ENCODE peak calls at places on chromosomes 4 and X, in nine cellular contexts. D, N, W, K, M, X, B, S and H are unnamed samples. For H3K9me3, the result is how much of the 10 kb centered on the place peaks cover.

GRCh38 chrX:111151764-111152163 is 55.8 kb downstream of the PAK3 start:
- DNase-seq in B (no peak), X (no peak), K (no peak), N (no peak), M (no peak), W (no peak), D (no peak), S (no peak), H (no peak)

GRCh38 chr4:110622841-110623709 is at the start of gene PITX2:
- DNase-seq in K (peak), W (peak), B (peak), M (peak), N (peak), S (no peak), X (peak), D (peak), H (no peak)

GRCh38 chr4:47913858-47914218 is 545 bp downstream of the NFXL1 start:
- DNase-seq in X (peak), M (peak), D (peak), K (no peak), S (peak), B (peak), N (no peak), W (peak), H (peak)

GRCh38 chr4:16588651-16589050 is 309.8 kb downstream of the LDB2 start:
- DNase-seq in M (no peak), B (no peak), N (no peak), K (no peak), S (no peak), W (no peak), D (no peak), X (no peak), H (no peak)

GRCh38 chr4:115213705-115214104 is 100.3 kb upstream of the NDST4 start:
- DNase-seq in B (no peak), D (no peak), M (no peak), K (no peak), N (no peak), W (no peak), X (no peak), S (no peak), H (no peak)

GRCh38 chr4:175252642-175253041 is 334.5 kb downstream of the ADAM29 start:
- DNase-seq in B (no peak), N (no peak), K (no peak), W (no peak), X (no peak), S (no peak), M (no peak), D (no peak), H (no peak)

GRCh38 chr4:3517731-3518510 is 14.3 kb downstream of the LRPAP1 start:
- DNase-seq in B (no peak), X (peak), W (no peak), S (no peak), M (no peak), K (no peak), D (no peak), N (no peak), H (no peak)

GRCh38 chrX:39705299-39705698 is 392.5 kb downstream of the BCOR start:
- DNase-seq in N (peak), D (peak), S (no peak), X (peak), K (no peak), B (peak), W (peak), M (no peak), H (no peak)

GRCh38 chr4:74364649-74365491 is at the start of gene EREG:
- DNase-seq in D (peak), K (peak), X (peak), W (no peak), S (no peak), M (peak), B (peak), N (no peak), H (no peak)

GRCh38 chrX:129653985-129654651 is 638 bp downstream of the APLN start:
- DNase-seq in K (no peak), B (peak), X (no peak), S (no peak), W (no peak), D (no peak), M (no peak), N (no peak), H (no peak)

GRCh38 chrX:50704987-50705386 is 109.0 kb downstream of the SHROOM4 start:
- DNase-seq in S (no peak), K (no peak), X (no peak), D (no peak), N (no peak), W (no peak), B (peak), M (no peak), H (no peak)

GRCh38 chr4:57249083-57249482 is 138.9 kb upstream of the IGFBP7 start:
- DNase-seq in S (no peak), K (no peak), X (no peak), W (no peak), N (no peak), D (no peak), B (peak), M (no peak), H (no peak)

GRCh38 chrX:17635231-17635630 is 102.1 kb upstream of the SCML1 start:
- DNase-seq in K (peak), D (no peak), W (no peak), N (no peak), X (no peak), M (peak), S (no peak), B (no peak), H (no peak)

GRCh38 chr4:9989918-9990635 is 31.2 kb downstream of the SLC2A9 start:
- DNase-seq in D (no peak), B (no peak), N (no peak), X (no peak), S (no peak), W (no peak), K (no peak), M (no peak), H (no peak)

GRCh38 chrX:104913348-104913747 is 307.1 kb downstream of the TEX13A start:
- DNase-seq in X (no peak), B (peak), N (no peak), W (no peak), K (peak), D (no peak), S (no peak), M (peak), H (no peak)

GRCh38 chrX:149871940-149872339 is 9.0 kb upstream of the MAGEA8 start:
- DNase-seq in W (no peak), B (peak), X (no peak), D (no peak), N (no peak), K (no peak), S (peak), M (peak), H (peak)

GRCh38 chr4:122806981-122807679 is 19.5 kb upstream of the FGF2 start:
- DNase-seq in N (no peak), X (no peak), S (no peak), K (no peak), W (no peak), D (no peak), M (no peak), B (peak), H (no peak)

GRCh38 chr4:138341739-138342415 is 99.7 kb upstream of the SLC7A11 start:
- DNase-seq in D (no peak), N (no peak), B (no peak), M (no peak), S (no peak), K (no peak), W (no peak), X (no peak), H (no peak)

GRCh38 chr4:68141852-68142251 is 12.2 kb upstream of the TMPRSS11F start:
- DNase-seq in D (no peak), K (no peak), S (no peak), B (no peak), N (no peak), M (no peak), W (no peak), X (no peak), H (no peak)

GRCh38 chr4:169348541-169348940 is 77.8 kb upstream of the SH3RF1 start:
- DNase-seq in S (no peak), M (no peak), B (no peak), K (no peak), X (no peak), W (no peak), D (no peak), N (no peak), H (no peak)

GRCh38 chr4:11566440-11567022 is 137.8 kb upstream of the HS3ST1 start:
- DNase-seq in D (no peak), X (no peak), M (no peak), N (peak), S (no peak), W (no peak), B (no peak), K (no peak), H (no peak)

GRCh38 chrX:50609796-50610195 is 139.2 kb upstream of the DGKK start:
- DNase-seq in W (no peak), B (peak), X (no peak), N (peak), M (no peak), K (no peak), D (no peak), S (no peak), H (no peak)

GRCh38 chr4:14652522-14652921 is 349.8 kb upstream of the CPEB2 start:
- DNase-seq in S (no peak), N (no peak), B (no peak), W (no peak), D (no peak), X (no peak), M (no peak), K (no peak), H (no peak)

GRCh38 chr4:139085141-139085540 is 69.6 kb downstream of the NOCT start:
- DNase-seq in B (peak), S (no peak), W (no peak), M (no peak), N (no peak), X (no peak), K (no peak), D (no peak), H (no peak)

GRCh38 chr4:69057620-69058409 is 38.5 kb upstream of the UGT2B7 start:
- DNase-seq in S (no peak), K (peak), X (no peak), N (no peak), M (peak), B (no peak), D (no peak), W (no peak), H (no peak)

GRCh38 chrX:70960728-70961127 is 29.8 kb upstream of the SLC7A3 start:
- DNase-seq in D (no peak), B (peak), K (no peak), X (no peak), M (no peak), N (no peak), W (no peak), S (no peak), H (no peak)

GRCh38 chr4:26284536-26284935 is 36.3 kb upstream of the RBPJ start:
- DNase-seq in N (no peak), K (no peak), D (no peak), S (no peak), W (no peak), M (no peak), X (no peak), B (no peak), H (no peak)

GRCh38 chrX:47448165-47448806 is 34.7 kb downstream of the ZNF41 start:
- DNase-seq in X (no peak), S (no peak), D (no peak), B (no peak), W (no peak), M (no peak), K (no peak), N (no peak), H (no peak)
- H3K9me3 ChIP-seq in X (under half), S (under half), D (under half), B (under half), W (under half), M (under half), K (half or more), N (under half), H (under half)

GRCh38 chr4:41746440-41747229 is 1.9 kb downstream of the PHOX2B start:
- DNase-seq in S (no peak), N (no peak), X (no peak), W (no peak), B (no peak), K (no peak), M (no peak), D (no peak), H (no peak)

GRCh38 chr4:41747230-41748055 is 1.1 kb downstream of the PHOX2B start:
- DNase-seq in S (no peak), M (no peak), K (peak), X (no peak), D (no peak), W (no peak), B (no peak), N (no peak), H (no peak)

GRCh38 chr4:41746025-41746439 is 2.5 kb downstream of the PHOX2B start:
- DNase-seq in N (no peak), B (peak), M (no peak), S (no peak), W (no peak), X (no peak), D (no peak), K (peak), H (no peak)

GRCh38 chr4:41745292-41746024 is 3.1 kb downstream of the PHOX2B start:
- DNase-seq in M (no peak), N (no peak), S (no peak), X (no peak), K (no peak), B (no peak), D (no peak), W (no peak), H (no peak)

GRCh38 chr4:41744572-41745291 is 3.8 kb downstream of the PHOX2B start:
- DNase-seq in X (no peak), D (no peak), B (no peak), W (no peak), M (no peak), N (no peak), S (no peak), K (peak), H (no peak)
- H3K9me3 ChIP-seq in X (under half), D (under half), B (under half), W (under half), M (under half), N (under half), S (under half), K (under half), H (under half)

DNA sequence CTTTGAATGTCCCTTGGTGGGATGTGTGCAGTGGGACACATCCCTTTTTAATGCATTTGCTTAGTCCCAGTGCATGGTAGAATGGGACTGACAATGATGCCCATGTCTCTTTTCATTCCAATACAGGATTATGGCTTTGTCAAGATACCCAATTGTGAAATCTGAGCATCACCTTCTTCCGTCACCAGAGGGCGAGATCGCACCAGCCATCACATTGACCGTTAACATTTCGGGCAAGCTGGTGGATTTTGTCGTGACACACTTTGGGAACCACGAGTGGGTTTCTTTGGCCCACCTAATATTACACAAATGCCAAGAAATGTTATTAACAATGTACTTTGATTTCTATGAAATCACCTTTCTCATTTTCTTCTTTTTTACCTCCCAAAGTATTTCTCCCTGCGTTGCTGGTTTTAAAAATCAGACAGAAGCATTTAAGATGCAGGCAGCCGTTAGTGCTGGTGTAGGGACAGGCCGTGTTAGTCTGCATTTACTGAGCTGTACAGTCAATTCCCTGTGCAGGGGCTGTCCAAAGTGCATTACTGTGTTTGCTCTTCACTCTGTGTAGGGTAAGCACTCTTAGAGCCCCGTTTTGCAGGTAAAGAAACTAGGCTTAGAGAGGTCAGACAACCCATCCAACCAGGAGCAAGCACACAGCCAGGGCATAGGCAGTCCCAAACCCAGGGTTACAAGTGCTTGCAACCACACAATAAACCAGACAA is 46.5 kb downstream of the CWH43 start:
- DNase-seq in W (no peak), N (no peak), K (no peak), B (peak), D (no peak), M (no peak), S (no peak), X (no peak), H (no peak)
- H3K9me3 ChIP-seq in W (under half), N (under half), K (under half), B (under half), D (under half), M (under half), S (under half), X (under half), H (under half)

GRCh38 chrX:143754183-143754582 is 33.6 kb upstream of the SPANXN2 start:
- DNase-seq in D (no peak), K (no peak), S (no peak), W (no peak), M (no peak), N (no peak), B (no peak), X (no peak), H (no peak)
- H3K9me3 ChIP-seq in D (under half), K (under half), S (under half), W (under half), M (under half), N (under half), B (under half), X (under half), H (under half)

GRCh38 chr4:328729-329128 is 8.9 kb upstream of the ZNF141 start:
- DNase-seq in S (no peak), M (no peak), B (no peak), K (no peak), X (no peak), W (no peak), N (no peak), D (no peak), H (no peak)
- H3K9me3 ChIP-seq in S (under half), M (under half), B (under half), K (under half), X (under half), W (under half), N (under half), D (under half), H (under half)

GRCh38 chrX:81729269-81729777 is 527.4 kb downstream of the SH3BGRL start:
- DNase-seq in X (no peak), S (no peak), B (no peak), N (no peak), M (no peak), K (no peak), W (no peak), D (no peak), H (no peak)
- H3K9me3 ChIP-seq in X (under half), S (under half), B (under half), N (under half), M (under half), K (under half), W (under half), D (under half), H (under half)

GRCh38 chr4:159669094-159669493 is 566.2 kb downstream of the RAPGEF2 start:
- DNase-seq in D (no peak), N (no peak), X (no peak), S (no peak), W (no peak), K (no peak), M (no peak), B (no peak), H (no peak)
- H3K9me3 ChIP-seq in D (under half), N (under half), X (under half), S (under half), W (under half), K (under half), M (under half), B (under half), H (under half)

DNA sequence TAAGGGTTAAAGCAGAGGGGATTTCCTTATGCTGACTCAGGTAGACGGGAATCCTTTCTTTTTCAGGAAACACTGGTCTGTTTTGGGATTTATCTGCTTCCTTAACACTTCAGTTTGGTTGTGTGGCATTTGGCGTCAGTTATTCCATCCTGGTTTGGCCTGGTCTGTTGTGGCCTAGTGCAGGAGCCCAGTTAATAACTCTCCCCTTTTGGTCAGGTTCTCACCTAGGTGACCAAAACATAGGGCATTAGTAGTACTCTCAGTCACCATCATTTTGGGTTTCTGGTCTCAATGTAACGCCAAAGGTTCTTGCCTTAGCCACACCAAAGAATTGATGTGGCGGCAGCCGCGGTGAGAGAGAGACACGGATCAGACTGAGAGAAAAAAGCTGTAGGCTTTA is 39.7 kb upstream of the IL9R start:
- DNase-seq in W (no peak), D (no peak), N (no peak), S (no peak), B (no peak), K (no peak), M (no peak), X (no peak), H (no peak)
- H3K9me3 ChIP-seq in W (under half), D (under half), N (under half), S (under half), B (under half), K (under half), M (under half), X (under half), H (under half)